ENCODE peak calls at places on chromosomes 1 and 21, in ten cellular contexts. I is progenitor cell of endocrine pancreas, Y is psoas muscle, X is adrenal gland, O is Peyer's patch, H is epithelial cell of esophagus, J is nephron progenitor cell, N is endothelial cell of umbilical vein, S is mammary epithelial cell, K is esophagus squamous epithelium. Z is an unnamed sample.

GRCh38 chr21:31666445-31667010 is 7.0 kb downstream of the SOD1 start:
- DNase-seq in I (no peak), Y (no peak), X (no peak), O (no peak), H (no peak), J (no peak), N (no peak), S (no peak), K (no peak), Z (no peak)

GRCh38 chr1:89757532-89757931 is 63.3 kb upstream of the LRRC8D start:
- DNase-seq in I (no peak), Y (peak; percentile 39), X (peak; percentile 27), O (peak; percentile 52), H (no peak), J (peak; percentile 12), N (peak; percentile 85), S (no peak), K (no peak), Z (no peak)

GRCh38 chr1:193457676-193458075 is 271.3 kb upstream of the B3GALT2 start:
- DNase-seq in I (no peak), Y (no peak), X (peak; percentile 8), O (no peak), H (peak; percentile 31), J (no peak), N (no peak), S (no peak), K (no peak), Z (no peak)

GRCh38 chr1:26191739-26192138 is 1.3 kb downstream of the CATSPER4 start:
- DNase-seq in I (no peak), Y (no peak), X (no peak), O (no peak), H (no peak), J (no peak), N (no peak), S (no peak), K (no peak), Z (no peak)

GRCh38 chr1:82445132-82445531 is 644.4 kb downstream of the ADGRL2 start:
- DNase-seq in I (no peak), Y (no peak), X (no peak), O (no peak), H (no peak), J (no peak), N (no peak), S (no peak), K (no peak), Z (no peak)

GRCh38 chr1:2609271-2610035 is 22.9 kb downstream of the PRXL2B start:
- DNase-seq in I (peak; percentile 9), Y (peak; percentile 9), X (peak; percentile 5), O (peak; percentile 42), H (no peak), J (peak; percentile 4), N (no peak), S (no peak), K (no peak), Z (no peak)

GRCh38 chr1:39671433-39671792 is 494 bp downstream of the NT5C1A start:
- DNase-seq in I (no peak), Y (peak; percentile 84), X (peak; percentile 30), O (no peak), H (no peak), J (peak; percentile 63), N (no peak), S (no peak), K (no peak), Z (no peak)

GRCh38 chr1:183024352-183025337 is 1.4 kb downstream of the LAMC1 start:
- DNase-seq in I (no peak), Y (no peak), X (no peak), O (no peak), H (peak; percentile 33), J (no peak), N (peak; percentile 59), S (peak; percentile 33), K (no peak), Z (peak; percentile 45)

GRCh38 chr1:240790851-240791250 is 178.9 kb upstream of the GREM2 start:
- DNase-seq in I (no peak), Y (no peak), X (no peak), O (no peak), H (no peak), J (no peak), N (no peak), S (no peak), K (no peak), Z (no peak)

GRCh38 chr1:53946252-53947171 is at the start of gene LRRC42:
- DNase-seq in I (no peak), Y (no peak), X (no peak), O (no peak), H (no peak), J (no peak), N (no peak), S (no peak), K (no peak), Z (no peak)
- TF ChIP-seq CTCF in I (no peak), Y (peak; percentile 22), X (peak; percentile 8), O (peak; percentile 55), H (peak; percentile 15), J (no peak), N (no peak), S (peak; percentile 50), K (peak; percentile 39), Z (peak; percentile 16)

GRCh38 chr1:229368347-229368746 is 25.5 kb upstream of the CCSAP start:
- DNase-seq in I (no peak), Y (no peak), X (no peak), O (no peak), H (no peak), J (no peak), N (no peak), S (no peak), K (no peak), Z (no peak)

GRCh38 chr1:229371624-229372023 is 28.8 kb upstream of the CCSAP start:
- DNase-seq in I (no peak), Y (no peak), X (no peak), O (no peak), H (peak; percentile 92), J (no peak), N (no peak), S (peak; percentile 91), K (no peak), Z (peak; percentile 47)

GRCh38 chr1:229372251-229372650 is 29.4 kb upstream of the CCSAP start:
- DNase-seq in I (no peak), Y (no peak), X (no peak), O (no peak), H (peak; percentile 76), J (no peak), N (no peak), S (peak; percentile 44), K (no peak), Z (peak; percentile 17)

GRCh38 chr1:229373395-229373794 is 30.5 kb upstream of the CCSAP start:
- DNase-seq in I (no peak), Y (no peak), X (no peak), O (no peak), H (no peak), J (no peak), N (no peak), S (no peak), K (no peak), Z (no peak)

DNA sequence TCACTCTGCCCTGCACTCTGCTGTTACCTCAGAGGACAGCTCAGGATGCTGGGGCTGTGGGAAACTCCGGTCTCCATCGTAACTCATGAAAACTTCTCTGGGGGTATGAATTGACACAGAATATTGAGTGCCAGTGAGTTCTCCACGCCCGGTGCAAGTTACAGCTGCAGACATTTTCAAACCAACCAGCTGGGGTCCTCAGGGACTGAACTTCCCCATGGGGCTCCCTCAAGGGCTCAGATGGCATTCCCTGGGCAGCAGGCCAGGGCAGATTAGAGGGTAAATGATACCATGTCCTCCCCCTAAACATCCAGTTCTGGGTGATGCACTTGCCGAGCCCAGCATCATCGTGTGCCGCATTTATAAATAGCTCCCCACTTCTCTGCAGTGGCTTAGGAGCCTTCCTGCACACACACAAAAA is 27.8 kb upstream of the CCSAP start:
- DNase-seq in I (no peak), Y (peak; percentile 76), X (no peak), O (no peak), H (no peak), J (no peak), N (no peak), S (no peak), K (no peak), Z (no peak)
- TF ChIP-seq CTCF in I (no peak), Y (peak; percentile 17), X (no peak), O (no peak), H (no peak), J (no peak), N (no peak), S (no peak), K (no peak), Z (no peak)

GRCh38 chr1:228393268-228393699 is 13.4 kb downstream of the TRIM11 start:
- DNase-seq in I (no peak), Y (no peak), X (peak; percentile 67), O (no peak), H (peak; percentile 63), J (no peak), N (peak; percentile 75), S (no peak), K (no peak), Z (peak; percentile 82)
- TF ChIP-seq CTCF in I (peak; percentile 46), Y (peak; percentile 25), X (peak; percentile 66), O (peak; percentile 47), H (peak; percentile 60), J (no peak), N (peak; percentile 69), S (peak; percentile 72), K (peak; percentile 44), Z (peak; percentile 64)

GRCh38 chr21:29499734-29500343 is 201.1 kb downstream of the BACH1 start:
- DNase-seq in I (no peak), Y (no peak), X (no peak), O (no peak), H (peak; percentile 57), J (peak; percentile 10), N (peak; percentile 28), S (peak; percentile 51), K (no peak), Z (peak; percentile 52)
- TF ChIP-seq CTCF in I (peak; percentile 50), Y (no peak), X (peak; percentile 42), O (peak; percentile 17), H (peak; percentile 64), J (peak; percentile 48), N (peak; percentile 74), S (peak; percentile 67), K (peak; percentile 31), Z (peak; percentile 48)

GRCh38 chr21:28336299-28336698 is 656.4 kb downstream of the LTN1 start:
- DNase-seq in I (no peak), Y (no peak), X (no peak), O (no peak), H (peak; percentile 65), J (no peak), N (peak; percentile 78), S (peak; percentile 29), K (no peak), Z (peak; percentile 47)
- TF ChIP-seq CTCF in I (peak; percentile 65), Y (peak; percentile 61), X (peak; percentile 45), O (peak; percentile 63), H (peak; percentile 58), J (no peak), N (peak; percentile 25), S (peak; percentile 51), K (peak; percentile 49), Z (peak; percentile 46)

DNA sequence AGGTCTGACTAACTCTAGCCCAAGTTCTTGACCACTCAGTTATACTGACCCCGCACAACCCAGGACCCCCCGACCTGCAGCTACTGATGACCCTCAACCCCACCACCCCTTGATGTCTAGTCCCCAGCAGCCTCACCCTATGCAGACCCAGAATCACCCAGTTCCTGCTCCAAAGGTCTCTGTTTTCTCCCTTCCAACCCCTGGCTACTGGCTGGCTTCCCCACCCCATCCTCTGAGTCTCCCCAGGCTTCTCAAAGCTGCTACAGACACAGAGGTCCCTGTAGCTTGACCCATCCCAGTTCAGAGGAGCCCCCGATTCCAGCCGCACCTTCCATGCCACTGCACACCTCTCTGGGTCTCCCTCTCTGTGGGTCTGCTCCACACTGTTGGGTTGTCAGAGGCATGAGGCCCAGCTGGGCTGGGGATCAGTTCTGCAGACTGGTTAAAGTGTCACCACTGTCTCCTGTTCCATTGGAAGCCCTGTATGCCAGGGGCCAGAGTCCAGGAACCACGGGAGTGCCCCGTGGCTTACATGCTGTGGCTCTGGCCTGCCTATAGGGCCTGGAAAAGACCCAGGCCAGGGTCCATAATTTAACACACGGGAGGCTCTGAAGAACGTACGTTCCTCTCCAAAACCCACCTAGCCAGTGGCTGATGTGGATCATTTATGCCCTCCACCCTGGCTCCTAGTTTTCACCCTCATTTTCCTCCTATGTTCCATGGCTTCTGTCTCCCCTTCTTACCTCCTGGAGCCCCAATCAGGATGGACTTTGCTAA is 497 bp downstream of the PKLR start:
- DNase-seq in I (no peak), Y (no peak), X (no peak), O (peak; percentile 88), H (no peak), J (no peak), N (no peak), S (no peak), K (no peak), Z (no peak)
- TF ChIP-seq CTCF in I (no peak), Y (no peak), X (no peak), O (peak; percentile 50), H (no peak), J (no peak), N (no peak), S (no peak), K (no peak), Z (no peak)